ENCODE peak calls at places on chromosomes 3 and 15, in six cellular contexts. One of them, this sample, is unnamed.

GRCh38 chr15:60626669-60627068 is 147.7 kb upstream of the ICE2 start:
- DNase-seq in H7: no peak
- DNase-seq in activated CD8-positive, alpha-beta memory T cell treated with anti-CD3 and anti-CD28 coated beads, Interleukin-2, amount 10 ng/mL, durations not matched to agents 7 days and 5 days: no peak
- DNase-seq in central memory CD4-positive, alpha-beta T cell: no peak
- DNase-seq in EL: no peak
- DNase-seq in mammary epithelial cell: no peak
- DNase-seq in this sample: no peak

GRCh38 chr3:133097214-133097613 is 59.0 kb downstream of the TMEM108 start:
- DNase-seq in activated CD8-positive, alpha-beta memory T cell treated with anti-CD3 and anti-CD28 coated beads, Interleukin-2, amount 10 ng/mL, durations not matched to agents 7 days and 5 days: no peak
- DNase-seq in EL: no peak
- DNase-seq in H7: no peak
- DNase-seq in central memory CD4-positive, alpha-beta T cell: no peak
- DNase-seq in mammary epithelial cell: peak; percentile 32
- DNase-seq in this sample: no peak

GRCh38 chr15:77599899-77600298 is 32.8 kb downstream of the LINGO1 start:
- DNase-seq in mammary epithelial cell: no peak
- DNase-seq in EL: peak; percentile 23
- DNase-seq in H7: peak; percentile 91
- DNase-seq in central memory CD4-positive, alpha-beta T cell: no peak
- DNase-seq in activated CD8-positive, alpha-beta memory T cell treated with anti-CD3 and anti-CD28 coated beads, Interleukin-2, amount 10 ng/mL, durations not matched to agents 7 days and 5 days: no peak
- DNase-seq in this sample: no peak

GRCh38 chr3:156617145-156617544 is 57.2 kb upstream of the TIPARP start:
- DNase-seq in EL: no peak
- DNase-seq in mammary epithelial cell: peak; percentile 54
- DNase-seq in H7: no peak
- DNase-seq in central memory CD4-positive, alpha-beta T cell: no peak
- DNase-seq in activated CD8-positive, alpha-beta memory T cell treated with anti-CD3 and anti-CD28 coated beads, Interleukin-2, amount 10 ng/mL, durations not matched to agents 7 days and 5 days: no peak
- DNase-seq in this sample: no peak

GRCh38 chr3:35523838-35524237 is 115.5 kb upstream of the ARPP21 start:
- DNase-seq in H7: no peak
- DNase-seq in EL: no peak
- DNase-seq in mammary epithelial cell: no peak
- DNase-seq in activated CD8-positive, alpha-beta memory T cell treated with anti-CD3 and anti-CD28 coated beads, Interleukin-2, amount 10 ng/mL, durations not matched to agents 7 days and 5 days: no peak
- DNase-seq in central memory CD4-positive, alpha-beta T cell: no peak
- DNase-seq in this sample: peak; percentile 46

GRCh38 chr3:31908391-31909097 is 72.5 kb downstream of the OSBPL10 start:
- DNase-seq in central memory CD4-positive, alpha-beta T cell: no peak
- DNase-seq in EL: no peak
- DNase-seq in mammary epithelial cell: no peak
- DNase-seq in activated CD8-positive, alpha-beta memory T cell treated with anti-CD3 and anti-CD28 coated beads, Interleukin-2, amount 10 ng/mL, durations not matched to agents 7 days and 5 days: no peak
- DNase-seq in H7: no peak
- DNase-seq in this sample: no peak

GRCh38 chr3:123440181-123440580 is 8.7 kb downstream of the ADCY5 start:
- DNase-seq in central memory CD4-positive, alpha-beta T cell: no peak
- DNase-seq in EL: no peak
- DNase-seq in activated CD8-positive, alpha-beta memory T cell treated with anti-CD3 and anti-CD28 coated beads, Interleukin-2, amount 10 ng/mL, durations not matched to agents 7 days and 5 days: no peak
- DNase-seq in mammary epithelial cell: no peak
- DNase-seq in H7: no peak
- DNase-seq in this sample: no peak

GRCh38 chr3:39362812-39363211 is 20.4 kb upstream of the SLC25A38 start:
- DNase-seq in activated CD8-positive, alpha-beta memory T cell treated with anti-CD3 and anti-CD28 coated beads, Interleukin-2, amount 10 ng/mL, durations not matched to agents 7 days and 5 days: no peak
- DNase-seq in central memory CD4-positive, alpha-beta T cell: no peak
- DNase-seq in H7: no peak
- DNase-seq in mammary epithelial cell: no peak
- DNase-seq in EL: no peak
- DNase-seq in this sample: no peak

GRCh38 chr3:189584609-189585008 is 46.6 kb upstream of the TP63 start:
- DNase-seq in mammary epithelial cell: peak; percentile 73
- DNase-seq in H7: no peak
- DNase-seq in central memory CD4-positive, alpha-beta T cell: no peak
- DNase-seq in EL: no peak
- DNase-seq in activated CD8-positive, alpha-beta memory T cell treated with anti-CD3 and anti-CD28 coated beads, Interleukin-2, amount 10 ng/mL, durations not matched to agents 7 days and 5 days: no peak
- DNase-seq in this sample: no peak

GRCh38 chr15:94075349-94075748 is 156.0 kb upstream of the MCTP2 start:
- DNase-seq in EL: no peak
- DNase-seq in central memory CD4-positive, alpha-beta T cell: no peak
- DNase-seq in H7: no peak
- DNase-seq in mammary epithelial cell: no peak
- DNase-seq in activated CD8-positive, alpha-beta memory T cell treated with anti-CD3 and anti-CD28 coated beads, Interleukin-2, amount 10 ng/mL, durations not matched to agents 7 days and 5 days: no peak
- DNase-seq in this sample: no peak

GRCh38 chr3:158105124-158105709 is 1.0 kb downstream of the SHOX2 start:
- DNase-seq in mammary epithelial cell: peak; percentile 13
- DNase-seq in H7: peak; percentile 74
- DNase-seq in central memory CD4-positive, alpha-beta T cell: no peak
- DNase-seq in activated CD8-positive, alpha-beta memory T cell treated with anti-CD3 and anti-CD28 coated beads, Interleukin-2, amount 10 ng/mL, durations not matched to agents 7 days and 5 days: no peak
- DNase-seq in EL: peak; percentile 65
- DNase-seq in this sample: peak; percentile 25

GRCh38 chr15:45393851-45394250 is 15.5 kb upstream of the GATM start:
- DNase-seq in H7: no peak
- DNase-seq in EL: no peak
- DNase-seq in central memory CD4-positive, alpha-beta T cell: no peak
- DNase-seq in activated CD8-positive, alpha-beta memory T cell treated with anti-CD3 and anti-CD28 coated beads, Interleukin-2, amount 10 ng/mL, durations not matched to agents 7 days and 5 days: no peak
- DNase-seq in mammary epithelial cell: no peak
- DNase-seq in this sample: no peak

GRCh38 chr15:65885668-65886218 is 16.5 kb downstream of the RAB11A start:
- DNase-seq in EL: no peak
- DNase-seq in activated CD8-positive, alpha-beta memory T cell treated with anti-CD3 and anti-CD28 coated beads, Interleukin-2, amount 10 ng/mL, durations not matched to agents 7 days and 5 days: no peak
- DNase-seq in mammary epithelial cell: no peak
- DNase-seq in central memory CD4-positive, alpha-beta T cell: no peak
- DNase-seq in H7: no peak
- DNase-seq in this sample: no peak

GRCh38 chr3:22089284-22089683 is 338.3 kb upstream of the ZNF385D start:
- DNase-seq in activated CD8-positive, alpha-beta memory T cell treated with anti-CD3 and anti-CD28 coated beads, Interleukin-2, amount 10 ng/mL, durations not matched to agents 7 days and 5 days: no peak
- DNase-seq in central memory CD4-positive, alpha-beta T cell: no peak
- DNase-seq in mammary epithelial cell: peak; percentile 32
- DNase-seq in H7: peak; percentile 4
- DNase-seq in EL: peak; percentile 16
- DNase-seq in this sample: peak; percentile 8

GRCh38 chr3:210649-211048 is 14.1 kb downstream of the CHL1 start:
- DNase-seq in activated CD8-positive, alpha-beta memory T cell treated with anti-CD3 and anti-CD28 coated beads, Interleukin-2, amount 10 ng/mL, durations not matched to agents 7 days and 5 days: no peak
- DNase-seq in central memory CD4-positive, alpha-beta T cell: no peak
- DNase-seq in mammary epithelial cell: no peak
- DNase-seq in EL: no peak
- DNase-seq in H7: no peak
- DNase-seq in this sample: no peak

GRCh38 chr3:185779461-185779860 is 45.4 kb downstream of the IGF2BP2 start:
- DNase-seq in H7: no peak
- DNase-seq in EL: peak; percentile 30
- DNase-seq in central memory CD4-positive, alpha-beta T cell: no peak
- DNase-seq in mammary epithelial cell: no peak
- DNase-seq in activated CD8-positive, alpha-beta memory T cell treated with anti-CD3 and anti-CD28 coated beads, Interleukin-2, amount 10 ng/mL, durations not matched to agents 7 days and 5 days: no peak
- DNase-seq in this sample: no peak

GRCh38 chr3:160544837-160545236 is 20.5 kb downstream of the KPNA4 start:
- DNase-seq in activated CD8-positive, alpha-beta memory T cell treated with anti-CD3 and anti-CD28 coated beads, Interleukin-2, amount 10 ng/mL, durations not matched to agents 7 days and 5 days: no peak
- DNase-seq in H7: no peak
- DNase-seq in central memory CD4-positive, alpha-beta T cell: no peak
- DNase-seq in mammary epithelial cell: no peak
- DNase-seq in EL: peak; percentile 11
- DNase-seq in this sample: no peak

GRCh38 chr15:66701422-66702034 is 508 bp upstream of the SMAD6 start:
- DNase-seq in mammary epithelial cell: peak; percentile 59
- DNase-seq in activated CD8-positive, alpha-beta memory T cell treated with anti-CD3 and anti-CD28 coated beads, Interleukin-2, amount 10 ng/mL, durations not matched to agents 7 days and 5 days: peak; percentile 51
- DNase-seq in EL: no peak
- DNase-seq in H7: no peak
- DNase-seq in central memory CD4-positive, alpha-beta T cell: peak; percentile 26
- DNase-seq in this sample: no peak

GRCh38 chr3:134487406-134487805 is 1.5 kb downstream of the CEP63 start:
- DNase-seq in H7: no peak
- DNase-seq in central memory CD4-positive, alpha-beta T cell: no peak
- DNase-seq in EL: no peak
- DNase-seq in activated CD8-positive, alpha-beta memory T cell treated with anti-CD3 and anti-CD28 coated beads, Interleukin-2, amount 10 ng/mL, durations not matched to agents 7 days and 5 days: no peak
- DNase-seq in mammary epithelial cell: no peak
- DNase-seq in this sample: no peak

GRCh38 chr3:108877906-108878305 is 55.3 kb downstream of the TRAT1 start:
- DNase-seq in EL: no peak
- DNase-seq in activated CD8-positive, alpha-beta memory T cell treated with anti-CD3 and anti-CD28 coated beads, Interleukin-2, amount 10 ng/mL, durations not matched to agents 7 days and 5 days: no peak
- DNase-seq in mammary epithelial cell: no peak
- DNase-seq in central memory CD4-positive, alpha-beta T cell: no peak
- DNase-seq in H7: no peak
- DNase-seq in this sample: no peak

GRCh38 chr3:79358327-79358726 is 409.5 kb downstream of the ROBO1 start:
- DNase-seq in central memory CD4-positive, alpha-beta T cell: no peak
- DNase-seq in EL: no peak
- DNase-seq in H7: no peak
- DNase-seq in mammary epithelial cell: no peak
- DNase-seq in activated CD8-positive, alpha-beta memory T cell treated with anti-CD3 and anti-CD28 coated beads, Interleukin-2, amount 10 ng/mL, durations not matched to agents 7 days and 5 days: no peak
- DNase-seq in this sample: no peak